ENCODE peak calls at places on chromosomes 2 and 18, in six cellular contexts. Z, O, K, Y, G and R are unnamed samples.

GRCh38 chr2:107064750-107065149 is 178.8 kb upstream of the ST6GAL2 start:
- DNase-seq in G (no peak), K (no peak), O (no peak), Z (peak), Y (no peak), R (no peak)

GRCh38 chr2:26148501-26148900 is 24.4 kb upstream of the GAREM2 start:
- DNase-seq in K (no peak), Y (no peak), O (peak), G (no peak), Z (peak), R (no peak)

GRCh38 chr2:127503491-127503890 is 22.8 kb downstream of the IWS1 start:
- DNase-seq in Y (no peak), K (no peak), Z (no peak), O (no peak), G (no peak), R (no peak)

GRCh38 chr18:70698574-70698973 is 409.7 kb downstream of the SOCS6 start:
- DNase-seq in Y (no peak), Z (no peak), O (no peak), G (no peak), K (no peak), R (no peak)

GRCh38 chr2:119485336-119486110 is 38.8 kb downstream of the SCTR start:
- DNase-seq in Y (peak), O (no peak), Z (no peak), G (peak), K (no peak), R (peak)

GRCh38 chr2:273338-273737 is 8.6 kb downstream of the ACP1 start:
- DNase-seq in K (no peak), O (no peak), Y (no peak), Z (no peak), G (no peak), R (no peak)

GRCh38 chr2:70941186-70941585 is 5.5 kb downstream of the ATP6V1B1 start:
- DNase-seq in O (no peak), G (peak), Y (peak), Z (no peak), K (no peak), R (no peak)

GRCh38 chr2:26477126-26477910 is 606 bp downstream of the OTOF start:
- DNase-seq in K (no peak), Z (no peak), G (no peak), O (no peak), Y (no peak), R (no peak)

GRCh38 chr2:180694445-180695421 is 285.7 kb upstream of the UBE2E3 start:
- DNase-seq in O (no peak), Y (no peak), G (no peak), Z (no peak), K (no peak), R (no peak)

GRCh38 chr18:79644006-79644665 is 35.5 kb upstream of the CTDP1 start:
- DNase-seq in O (no peak), G (no peak), K (peak), Z (peak), Y (no peak), R (no peak)

GRCh38 chr2:74872310-74872923 is 38.5 kb downstream of the HK2 start:
- DNase-seq in G (no peak), Y (no peak), Z (peak), O (no peak), K (no peak), R (no peak)

GRCh38 chr2:234722176-234722575 is 225.3 kb upstream of the ARL4C start:
- DNase-seq in G (no peak), Z (peak), O (no peak), Y (no peak), K (no peak), R (no peak)

GRCh38 chr2:177474904-177475474 is 82.4 kb downstream of the AGPS start:
- DNase-seq in Z (peak), Y (no peak), O (no peak), G (no peak), K (no peak), R (no peak)

GRCh38 chr2:119264781-119265692 is 41.4 kb downstream of the STEAP3 start:
- DNase-seq in Z (peak), G (peak), O (peak), K (no peak), Y (no peak), R (no peak)

GRCh38 chr2:48444404-48444803 is 85.5 kb upstream of the STON1 start:
- DNase-seq in Z (no peak), Y (no peak), O (no peak), K (no peak), G (no peak), R (no peak)

GRCh38 chr2:149410701-149411484 is 80.5 kb downstream of the LYPD6 start:
- DNase-seq in O (no peak), K (no peak), Y (no peak), G (no peak), Z (peak), R (no peak)

GRCh38 chr2:238155761-238156694 is 2.7 kb upstream of the ERFE start:
- DNase-seq in G (no peak), K (no peak), Y (no peak), O (no peak), Z (peak), R (no peak)

GRCh38 chr18:41553716-41554115 is 401.3 kb upstream of the PIK3C3 start:
- DNase-seq in Y (no peak), K (no peak), Z (peak), G (no peak), O (no peak), R (no peak)

GRCh38 chr2:197620113-197620512 is 55.3 kb downstream of the RFTN2 start:
- DNase-seq in O (no peak), G (no peak), Z (peak), Y (no peak), K (no peak), R (no peak)

GRCh38 chr2:27075219-27075871 is 3.1 kb upstream of the EMILIN1 start:
- DNase-seq in Y (no peak), G (no peak), Z (peak), O (no peak), K (peak), R (no peak)

GRCh38 chr18:7945882-7946281 is 378.8 kb downstream of the PTPRM start:
- DNase-seq in Z (peak), G (no peak), O (peak), K (no peak), Y (no peak), R (no peak)

GRCh38 chr2:233079473-233079877 is 19.3 kb downstream of the INPP5D start:
- DNase-seq in Y (peak), K (no peak), O (no peak), G (peak), Z (no peak), R (no peak)

GRCh38 chr18:21851327-21851961 is 110.9 kb downstream of the MIB1 start:
- DNase-seq in Z (peak), O (no peak), G (no peak), Y (no peak), K (no peak), R (no peak)

GRCh38 chr2:9565436-9566153 is 10.0 kb upstream of the ADAM17 start:
- DNase-seq in K (peak), Y (peak), O (peak), G (peak), Z (peak), R (peak)

GRCh38 chr18:3931542-3932112 is 481.7 kb downstream of the TGIF1 start:
- DNase-seq in O (no peak), Z (no peak), Y (no peak), K (no peak), G (no peak), R (no peak)

GRCh38 chr2:232333361-232334135 is 45.0 kb upstream of the ALPP start:
- DNase-seq in O (no peak), Y (peak), K (no peak), G (peak), Z (peak), R (no peak)

GRCh38 chr2:181203412-181203811 is 223.0 kb downstream of the UBE2E3 start:
- DNase-seq in K (no peak), Y (no peak), G (no peak), Z (peak), O (peak), R (no peak)

GRCh38 chr2:19059076-19059475 is 299.3 kb downstream of the OSR1 start:
- DNase-seq in Z (no peak), O (no peak), K (no peak), G (no peak), Y (no peak), R (no peak)

GRCh38 chr2:143559202-143559601 is 430.0 kb downstream of the ARHGAP15 start:
- DNase-seq in O (no peak), G (no peak), K (no peak), Y (no peak), Z (peak), R (no peak)

GRCh38 chr2:152221870-152222269 is 46.3 kb upstream of the STAM2 start:
- DNase-seq in O (no peak), Y (no peak), Z (peak), G (no peak), K (no peak), R (no peak)

GRCh38 chr2:191593622-191594416 is 84.1 kb upstream of the NABP1 start:
- DNase-seq in O (no peak), Z (peak), Y (no peak), K (no peak), G (no peak), R (no peak)

GRCh38 chr2:108412995-108413726 is 35.4 kb downstream of the SULT1C4 start:
- DNase-seq in G (no peak), K (no peak), Z (peak), Y (no peak), O (peak), R (no peak)

GRCh38 chr2:241138471-241138870 is 10.8 kb downstream of the PASK start:
- DNase-seq in G (no peak), Z (no peak), Y (no peak), O (no peak), K (no peak), R (no peak)

GRCh38 chr18:48836806-48837615 is 113.8 kb downstream of the SMAD7 start:
- DNase-seq in G (no peak), O (no peak), K (no peak), Y (peak), Z (no peak), R (no peak)

GRCh38 chr2:177029501-177029900 is 183.1 kb upstream of the HNRNPA3 start:
- DNase-seq in G (no peak), Z (no peak), Y (no peak), O (no peak), K (no peak), R (no peak)

GRCh38 chr2:132669854-132670103 is 226 bp downstream of the LYPD1 start:
- DNase-seq in Y (no peak), G (peak), Z (no peak), K (no peak), O (no peak), R (no peak)
- H3K4me3 ChIP-seq in Y (peak), G (peak), Z (peak), K (peak), O (peak), R (peak)

GRCh38 chr18:31042068-31042390 is 513 bp downstream of the DSC3 start:
- DNase-seq in G (no peak), Z (no peak), Y (no peak), O (no peak), K (no peak), R (no peak)
- H3K4me3 ChIP-seq in G (peak), Z (peak), Y (peak), O (peak), K (peak), R (peak)

GRCh38 chr2:174595904-174596397 is 1.7 kb downstream of the WIPF1 start:
- DNase-seq in Z (no peak), G (no peak), Y (no peak), K (no peak), O (no peak), R (no peak)
- H3K4me3 ChIP-seq in Z (no peak), G (no peak), Y (peak), K (no peak), O (no peak), R (no peak)

DNA sequence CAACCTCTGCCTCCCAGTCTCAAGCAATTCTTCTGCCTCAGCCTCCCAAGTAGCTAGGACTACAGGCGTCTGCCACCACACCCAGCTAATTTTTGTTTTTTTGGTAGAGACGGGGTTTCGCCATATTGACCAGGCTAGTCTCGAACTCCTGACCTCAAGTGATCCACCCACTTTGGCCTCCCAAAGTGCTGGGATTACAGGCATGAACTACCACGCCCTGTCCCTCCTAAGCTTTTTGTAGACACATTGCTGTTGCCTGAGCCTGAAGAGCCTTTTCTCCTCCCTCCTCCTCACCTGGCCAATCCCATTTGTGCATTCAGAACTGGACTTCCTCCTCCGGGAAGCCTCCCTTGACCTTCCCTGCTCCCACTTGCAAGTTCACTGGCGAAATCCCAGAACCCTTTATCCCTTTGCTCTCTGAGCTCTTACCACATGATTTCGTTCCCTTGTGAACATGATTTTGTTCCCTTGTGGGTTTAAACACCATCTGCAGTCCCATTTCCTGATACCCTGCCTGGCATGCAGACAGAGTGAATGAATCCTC is 2.6 kb downstream of the C2orf72 start:
- DNase-seq in O (no peak), Z (no peak), G (no peak), K (no peak), Y (no peak), R (no peak)
- H3K4me3 ChIP-seq in O (no peak), Z (no peak), G (no peak), K (no peak), Y (no peak), R (no peak)

GRCh38 chr2:79857888-79858287 is 345.0 kb downstream of the CTNNA2 start:
- DNase-seq in O (no peak), Y (no peak), K (no peak), Z (no peak), G (no peak), R (no peak)

GRCh38 chr2:79860233-79861058 is 347.6 kb downstream of the CTNNA2 start:
- DNase-seq in Z (no peak), O (no peak), K (no peak), Y (no peak), G (no peak), R (no peak)

GRCh38 chr2:79850912-79851311 is 338.1 kb downstream of the CTNNA2 start:
- DNase-seq in Z (no peak), G (no peak), O (no peak), Y (no peak), K (no peak), R (no peak)

GRCh38 chr2:79849949-79850348 is 337.1 kb downstream of the CTNNA2 start:
- DNase-seq in O (no peak), Y (no peak), K (no peak), Z (no peak), G (no peak), R (no peak)

GRCh38 chr2:79855264-79856006 is 342.6 kb downstream of the CTNNA2 start:
- DNase-seq in Y (no peak), K (no peak), Z (no peak), O (no peak), G (no peak), R (no peak)
- H3K4me3 ChIP-seq in Y (no peak), K (no peak), Z (no peak), O (no peak), G (no peak), R (no peak)

GRCh38 chr2:104852161-104852689 is 1.7 kb upstream of the POU3F3 start:
- DNase-seq in Y (no peak), G (peak), Z (no peak), O (no peak), K (no peak), R (no peak)
- H3K4me3 ChIP-seq in Y (peak), G (peak), Z (no peak), O (peak), K (peak), R (peak)

DNA sequence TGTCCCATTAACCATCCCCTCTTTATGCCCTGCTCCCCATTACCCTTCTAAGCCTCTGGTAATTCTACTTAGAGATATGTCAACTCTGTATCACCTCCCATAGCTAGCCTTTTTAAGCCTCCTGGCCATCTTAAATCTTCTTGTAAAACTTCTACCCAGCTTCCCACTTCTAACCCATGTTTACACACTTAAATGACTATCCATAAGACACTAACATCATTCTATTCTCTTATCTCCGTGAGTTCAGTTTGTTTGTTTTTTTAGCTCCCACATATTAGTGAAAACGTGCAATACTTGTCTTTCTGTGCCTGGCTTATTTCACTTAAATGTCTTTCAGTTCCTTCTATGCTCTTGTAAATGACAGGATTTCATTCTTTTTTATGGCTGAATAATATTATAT is 42.4 kb downstream of the RAB3GAP1 start:
- DNase-seq in O (no peak), Y (no peak), K (no peak), Z (no peak), G (no peak), R (no peak)
- H3K4me3 ChIP-seq in O (no peak), Y (no peak), K (no peak), Z (no peak), G (no peak), R (no peak)

DNA sequence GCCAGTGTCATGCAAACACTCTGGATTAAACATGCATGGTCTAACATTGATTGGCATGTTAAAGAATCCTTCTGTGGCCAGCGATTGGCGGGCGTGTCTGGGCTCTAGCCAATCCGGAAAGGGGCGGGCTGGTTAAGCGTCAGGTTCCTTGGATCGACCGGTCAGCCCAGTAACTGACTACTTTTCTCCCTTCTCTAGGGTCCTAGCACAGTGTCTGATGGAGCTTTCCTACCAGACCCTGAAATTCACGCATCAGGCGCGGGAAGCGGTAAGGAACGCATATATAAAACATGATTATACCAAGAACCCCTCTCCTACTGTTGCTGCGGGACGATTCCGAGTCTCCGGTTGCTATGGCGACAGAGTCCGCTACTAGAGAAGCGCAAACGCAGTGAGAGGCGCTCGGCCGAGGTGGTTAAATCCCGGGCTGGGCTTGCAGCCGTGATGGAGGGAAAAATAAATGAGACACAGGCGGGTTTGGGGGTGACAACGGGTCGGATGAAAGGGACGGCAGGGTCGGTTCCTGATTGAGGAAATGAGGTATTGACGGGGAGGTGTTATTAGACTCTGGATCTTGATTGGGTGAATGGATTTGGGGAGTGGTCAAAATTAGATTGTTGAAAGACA is 29.4 kb downstream of the KATNAL2 start:
- DNase-seq in O (peak), G (peak), Y (peak), K (peak), Z (peak), R (peak)
- H3K4me3 ChIP-seq in O (peak), G (peak), Y (peak), K (peak), Z (peak), R (peak)

GRCh38 chr2:120586507-120587283 is 149.0 kb upstream of the GLI2 start:
- DNase-seq in G (no peak), O (no peak), Y (no peak), K (no peak), Z (no peak), R (no peak)
- H3K4me3 ChIP-seq in G (no peak), O (peak), Y (no peak), K (no peak), Z (no peak), R (no peak)